ENCODE peak calls at places on chromosome 18, in nine cellular contexts. One of them, this sample, is unnamed.

GRCh38 chr18:23277399-23277798 is 142.1 kb downstream of the CABLES1 start:
- DNase-seq in dermis microvascular lymphatic vessel endothelial cell: no peak
- DNase-seq in non-pigmented ciliary epithelial cell: no peak
- DNase-seq in CD4-positive, CD25-positive, alpha-beta regulatory T cell: no peak
- DNase-seq in endothelial cell of umbilical vein: no peak
- DNase-seq in effector memory CD8-positive, alpha-beta T cell: no peak
- DNase-seq in psoas muscle: no peak
- DNase-seq in AG08395: no peak
- DNase-seq in T-helper 2 cell: no peak
- DNase-seq in this sample: no peak

GRCh38 chr18:62877448-62878221 is 162.3 kb downstream of the PHLPP1 start:
- DNase-seq in dermis microvascular lymphatic vessel endothelial cell: no peak
- DNase-seq in non-pigmented ciliary epithelial cell: no peak
- DNase-seq in CD4-positive, CD25-positive, alpha-beta regulatory T cell: no peak
- DNase-seq in endothelial cell of umbilical vein: peak
- DNase-seq in effector memory CD8-positive, alpha-beta T cell: no peak
- DNase-seq in psoas muscle: no peak
- DNase-seq in AG08395: peak
- DNase-seq in T-helper 2 cell: no peak
- DNase-seq in this sample: no peak

GRCh38 chr18:35998967-35999366 is 26.5 kb downstream of the RMP24 start:
- DNase-seq in dermis microvascular lymphatic vessel endothelial cell: no peak
- DNase-seq in non-pigmented ciliary epithelial cell: no peak
- DNase-seq in CD4-positive, CD25-positive, alpha-beta regulatory T cell: no peak
- DNase-seq in endothelial cell of umbilical vein: peak
- DNase-seq in effector memory CD8-positive, alpha-beta T cell: no peak
- DNase-seq in psoas muscle: no peak
- DNase-seq in AG08395: no peak
- DNase-seq in T-helper 2 cell: no peak
- DNase-seq in this sample: no peak

GRCh38 chr18:79788096-79789085 is 9.3 kb upstream of the KCNG2 start:
- DNase-seq in dermis microvascular lymphatic vessel endothelial cell: no peak
- DNase-seq in non-pigmented ciliary epithelial cell: no peak
- DNase-seq in CD4-positive, CD25-positive, alpha-beta regulatory T cell: no peak
- DNase-seq in endothelial cell of umbilical vein: no peak
- DNase-seq in effector memory CD8-positive, alpha-beta T cell: no peak
- DNase-seq in psoas muscle: peak
- DNase-seq in AG08395: no peak
- DNase-seq in T-helper 2 cell: no peak
- DNase-seq in this sample: no peak

GRCh38 chr18:22465859-22466602 is 48.3 kb upstream of the CTAGE1 start:
- DNase-seq in dermis microvascular lymphatic vessel endothelial cell: peak
- DNase-seq in non-pigmented ciliary epithelial cell: peak
- DNase-seq in CD4-positive, CD25-positive, alpha-beta regulatory T cell: no peak
- DNase-seq in endothelial cell of umbilical vein: peak
- DNase-seq in effector memory CD8-positive, alpha-beta T cell: peak
- DNase-seq in psoas muscle: no peak
- DNase-seq in AG08395: peak
- DNase-seq in T-helper 2 cell: peak
- DNase-seq in this sample: no peak

GRCh38 chr18:54916507-54916906 is 42.8 kb downstream of the CCDC68 start:
- DNase-seq in dermis microvascular lymphatic vessel endothelial cell: no peak
- DNase-seq in non-pigmented ciliary epithelial cell: no peak
- DNase-seq in CD4-positive, CD25-positive, alpha-beta regulatory T cell: no peak
- DNase-seq in endothelial cell of umbilical vein: no peak
- DNase-seq in effector memory CD8-positive, alpha-beta T cell: no peak
- DNase-seq in psoas muscle: no peak
- DNase-seq in AG08395: no peak
- DNase-seq in T-helper 2 cell: no peak
- DNase-seq in this sample: no peak

GRCh38 chr18:8787764-8788163 is 82.4 kb downstream of the MTCL1 start:
- DNase-seq in dermis microvascular lymphatic vessel endothelial cell: no peak
- DNase-seq in non-pigmented ciliary epithelial cell: no peak
- DNase-seq in CD4-positive, CD25-positive, alpha-beta regulatory T cell: no peak
- DNase-seq in endothelial cell of umbilical vein: no peak
- DNase-seq in effector memory CD8-positive, alpha-beta T cell: no peak
- DNase-seq in psoas muscle: no peak
- DNase-seq in AG08395: no peak
- DNase-seq in T-helper 2 cell: no peak
- DNase-seq in this sample: no peak

GRCh38 chr18:13006731-13007550 is 15.8 kb downstream of the CEP192 start:
- DNase-seq in dermis microvascular lymphatic vessel endothelial cell: no peak
- DNase-seq in non-pigmented ciliary epithelial cell: no peak
- DNase-seq in CD4-positive, CD25-positive, alpha-beta regulatory T cell: no peak
- DNase-seq in endothelial cell of umbilical vein: no peak
- DNase-seq in effector memory CD8-positive, alpha-beta T cell: no peak
- DNase-seq in psoas muscle: no peak
- DNase-seq in AG08395: peak
- DNase-seq in T-helper 2 cell: no peak
- DNase-seq in this sample: no peak

GRCh38 chr18:56789004-56789888 is 138.1 kb downstream of the WDR7 start:
- DNase-seq in dermis microvascular lymphatic vessel endothelial cell: no peak
- DNase-seq in non-pigmented ciliary epithelial cell: no peak
- DNase-seq in CD4-positive, CD25-positive, alpha-beta regulatory T cell: peak
- DNase-seq in endothelial cell of umbilical vein: peak
- DNase-seq in effector memory CD8-positive, alpha-beta T cell: no peak
- DNase-seq in psoas muscle: peak
- DNase-seq in AG08395: peak
- DNase-seq in T-helper 2 cell: no peak
- DNase-seq in this sample: no peak

GRCh38 chr18:30658306-30658705 is 384.2 kb downstream of the DSC3 start:
- DNase-seq in dermis microvascular lymphatic vessel endothelial cell: no peak
- DNase-seq in non-pigmented ciliary epithelial cell: no peak
- DNase-seq in CD4-positive, CD25-positive, alpha-beta regulatory T cell: no peak
- DNase-seq in endothelial cell of umbilical vein: no peak
- DNase-seq in effector memory CD8-positive, alpha-beta T cell: no peak
- DNase-seq in psoas muscle: no peak
- DNase-seq in AG08395: no peak
- DNase-seq in T-helper 2 cell: no peak
- DNase-seq in this sample: no peak

GRCh38 chr18:40055262-40055661 is 1899.8 kb upstream of the PIK3C3 start:
- DNase-seq in dermis microvascular lymphatic vessel endothelial cell: no peak
- DNase-seq in non-pigmented ciliary epithelial cell: no peak
- DNase-seq in CD4-positive, CD25-positive, alpha-beta regulatory T cell: no peak
- DNase-seq in endothelial cell of umbilical vein: no peak
- DNase-seq in effector memory CD8-positive, alpha-beta T cell: no peak
- DNase-seq in psoas muscle: no peak
- DNase-seq in AG08395: no peak
- DNase-seq in T-helper 2 cell: no peak
- DNase-seq in this sample: no peak

GRCh38 chr18:79615091-79615490 is 64.5 kb upstream of the CTDP1 start:
- DNase-seq in dermis microvascular lymphatic vessel endothelial cell: no peak
- DNase-seq in non-pigmented ciliary epithelial cell: no peak
- DNase-seq in CD4-positive, CD25-positive, alpha-beta regulatory T cell: no peak
- DNase-seq in endothelial cell of umbilical vein: no peak
- DNase-seq in effector memory CD8-positive, alpha-beta T cell: no peak
- DNase-seq in psoas muscle: peak
- DNase-seq in AG08395: no peak
- DNase-seq in T-helper 2 cell: no peak
- DNase-seq in this sample: no peak

GRCh38 chr18:75201936-75202335 is 7.0 kb downstream of the PTGR3 start:
- DNase-seq in dermis microvascular lymphatic vessel endothelial cell: no peak
- DNase-seq in non-pigmented ciliary epithelial cell: no peak
- DNase-seq in CD4-positive, CD25-positive, alpha-beta regulatory T cell: no peak
- DNase-seq in endothelial cell of umbilical vein: no peak
- DNase-seq in effector memory CD8-positive, alpha-beta T cell: no peak
- DNase-seq in psoas muscle: peak
- DNase-seq in AG08395: no peak
- DNase-seq in T-helper 2 cell: no peak
- DNase-seq in this sample: no peak

GRCh38 chr18:45793295-45793965 is 32.0 kb upstream of the SIGLEC15 start:
- DNase-seq in dermis microvascular lymphatic vessel endothelial cell: no peak
- DNase-seq in non-pigmented ciliary epithelial cell: peak
- DNase-seq in CD4-positive, CD25-positive, alpha-beta regulatory T cell: no peak
- DNase-seq in endothelial cell of umbilical vein: no peak
- DNase-seq in effector memory CD8-positive, alpha-beta T cell: no peak
- DNase-seq in psoas muscle: no peak
- DNase-seq in AG08395: peak
- DNase-seq in T-helper 2 cell: no peak
- DNase-seq in this sample: no peak

GRCh38 chr18:944440-944839 is 39.8 kb downstream of the ADCYAP1 start:
- DNase-seq in dermis microvascular lymphatic vessel endothelial cell: no peak
- DNase-seq in non-pigmented ciliary epithelial cell: peak
- DNase-seq in CD4-positive, CD25-positive, alpha-beta regulatory T cell: no peak
- DNase-seq in endothelial cell of umbilical vein: no peak
- DNase-seq in effector memory CD8-positive, alpha-beta T cell: no peak
- DNase-seq in psoas muscle: no peak
- DNase-seq in AG08395: peak
- DNase-seq in T-helper 2 cell: no peak
- DNase-seq in this sample: no peak

GRCh38 chr18:10006261-10006903 is 92.6 kb downstream of the VAPA start:
- DNase-seq in dermis microvascular lymphatic vessel endothelial cell: peak
- DNase-seq in non-pigmented ciliary epithelial cell: no peak
- DNase-seq in CD4-positive, CD25-positive, alpha-beta regulatory T cell: no peak
- DNase-seq in endothelial cell of umbilical vein: peak
- DNase-seq in effector memory CD8-positive, alpha-beta T cell: no peak
- DNase-seq in psoas muscle: no peak
- DNase-seq in AG08395: peak
- DNase-seq in T-helper 2 cell: no peak
- DNase-seq in this sample: no peak

GRCh38 chr18:8718401-8718913 is 13.1 kb downstream of the MTCL1 start:
- DNase-seq in dermis microvascular lymphatic vessel endothelial cell: no peak
- DNase-seq in non-pigmented ciliary epithelial cell: no peak
- DNase-seq in CD4-positive, CD25-positive, alpha-beta regulatory T cell: no peak
- DNase-seq in endothelial cell of umbilical vein: no peak
- DNase-seq in effector memory CD8-positive, alpha-beta T cell: no peak
- DNase-seq in psoas muscle: no peak
- DNase-seq in AG08395: no peak
- DNase-seq in T-helper 2 cell: no peak
- DNase-seq in this sample: no peak

GRCh38 chr18:46067431-46068007 is 4.5 kb downstream of the PSTPIP2 start:
- DNase-seq in dermis microvascular lymphatic vessel endothelial cell: peak
- DNase-seq in non-pigmented ciliary epithelial cell: no peak
- DNase-seq in CD4-positive, CD25-positive, alpha-beta regulatory T cell: no peak
- DNase-seq in endothelial cell of umbilical vein: peak
- DNase-seq in effector memory CD8-positive, alpha-beta T cell: no peak
- DNase-seq in psoas muscle: no peak
- DNase-seq in AG08395: no peak
- DNase-seq in T-helper 2 cell: no peak
- DNase-seq in this sample: no peak

GRCh38 chr18:25786778-25787177 is 303.6 kb downstream of the SS18 start:
- DNase-seq in dermis microvascular lymphatic vessel endothelial cell: no peak
- DNase-seq in non-pigmented ciliary epithelial cell: peak
- DNase-seq in CD4-positive, CD25-positive, alpha-beta regulatory T cell: no peak
- DNase-seq in endothelial cell of umbilical vein: no peak
- DNase-seq in effector memory CD8-positive, alpha-beta T cell: no peak
- DNase-seq in psoas muscle: no peak
- DNase-seq in AG08395: peak
- DNase-seq in T-helper 2 cell: no peak
- DNase-seq in this sample: no peak

GRCh38 chr18:47184419-47185050 is 8.4 kb upstream of the IER3IP1 start:
- DNase-seq in dermis microvascular lymphatic vessel endothelial cell: peak
- DNase-seq in non-pigmented ciliary epithelial cell: no peak
- DNase-seq in CD4-positive, CD25-positive, alpha-beta regulatory T cell: peak
- DNase-seq in endothelial cell of umbilical vein: peak
- DNase-seq in effector memory CD8-positive, alpha-beta T cell: no peak
- DNase-seq in psoas muscle: no peak
- DNase-seq in AG08395: no peak
- DNase-seq in T-helper 2 cell: no peak
- DNase-seq in this sample: no peak

GRCh38 chr18:6777509-6777908 is 48.0 kb downstream of the ARHGAP28 start:
- DNase-seq in dermis microvascular lymphatic vessel endothelial cell: no peak
- DNase-seq in non-pigmented ciliary epithelial cell: no peak
- DNase-seq in CD4-positive, CD25-positive, alpha-beta regulatory T cell: no peak
- DNase-seq in endothelial cell of umbilical vein: no peak
- DNase-seq in effector memory CD8-positive, alpha-beta T cell: no peak
- DNase-seq in psoas muscle: no peak
- DNase-seq in AG08395: no peak
- DNase-seq in T-helper 2 cell: no peak
- DNase-seq in this sample: no peak

GRCh38 chr18:24544141-24544498 is 83.7 kb downstream of the HRH4 start:
- DNase-seq in dermis microvascular lymphatic vessel endothelial cell: peak
- DNase-seq in non-pigmented ciliary epithelial cell: no peak
- DNase-seq in CD4-positive, CD25-positive, alpha-beta regulatory T cell: no peak
- DNase-seq in endothelial cell of umbilical vein: peak
- DNase-seq in effector memory CD8-positive, alpha-beta T cell: no peak
- DNase-seq in psoas muscle: no peak
- DNase-seq in AG08395: peak
- DNase-seq in T-helper 2 cell: no peak
- DNase-seq in this sample: no peak

GRCh38 chr18:7755753-7756475 is 188.8 kb downstream of the PTPRM start:
- DNase-seq in dermis microvascular lymphatic vessel endothelial cell: peak
- DNase-seq in non-pigmented ciliary epithelial cell: no peak
- DNase-seq in CD4-positive, CD25-positive, alpha-beta regulatory T cell: no peak
- DNase-seq in endothelial cell of umbilical vein: peak
- DNase-seq in effector memory CD8-positive, alpha-beta T cell: no peak
- DNase-seq in psoas muscle: no peak
- DNase-seq in AG08395: peak
- DNase-seq in T-helper 2 cell: no peak
- DNase-seq in this sample: no peak

GRCh38 chr18:26327062-26327461 is 100.8 kb downstream of the TAF4B start:
- DNase-seq in dermis microvascular lymphatic vessel endothelial cell: no peak
- DNase-seq in non-pigmented ciliary epithelial cell: no peak
- DNase-seq in CD4-positive, CD25-positive, alpha-beta regulatory T cell: no peak
- DNase-seq in endothelial cell of umbilical vein: no peak
- DNase-seq in effector memory CD8-positive, alpha-beta T cell: no peak
- DNase-seq in psoas muscle: no peak
- DNase-seq in AG08395: no peak
- DNase-seq in T-helper 2 cell: no peak
- DNase-seq in this sample: no peak

GRCh38 chr18:65753520-65753919 is 2.7 kb downstream of the CDH7 start:
- DNase-seq in dermis microvascular lymphatic vessel endothelial cell: no peak
- DNase-seq in non-pigmented ciliary epithelial cell: no peak
- DNase-seq in CD4-positive, CD25-positive, alpha-beta regulatory T cell: no peak
- DNase-seq in endothelial cell of umbilical vein: no peak
- DNase-seq in effector memory CD8-positive, alpha-beta T cell: no peak
- DNase-seq in psoas muscle: no peak
- DNase-seq in AG08395: no peak
- DNase-seq in T-helper 2 cell: no peak
- DNase-seq in this sample: no peak

GRCh38 chr18:69400253-69400975 is at the start of gene DOK6:
- DNase-seq in dermis microvascular lymphatic vessel endothelial cell: peak
- DNase-seq in non-pigmented ciliary epithelial cell: peak
- DNase-seq in CD4-positive, CD25-positive, alpha-beta regulatory T cell: no peak
- DNase-seq in endothelial cell of umbilical vein: peak
- DNase-seq in effector memory CD8-positive, alpha-beta T cell: no peak
- DNase-seq in psoas muscle: peak
- DNase-seq in AG08395: peak
- DNase-seq in T-helper 2 cell: no peak
- DNase-seq in this sample: no peak

GRCh38 chr18:58863539-58864145 is 1.0 kb upstream of the ZNF532 start:
- DNase-seq in dermis microvascular lymphatic vessel endothelial cell: no peak
- DNase-seq in non-pigmented ciliary epithelial cell: no peak
- DNase-seq in CD4-positive, CD25-positive, alpha-beta regulatory T cell: peak
- DNase-seq in endothelial cell of umbilical vein: peak
- DNase-seq in effector memory CD8-positive, alpha-beta T cell: peak
- DNase-seq in psoas muscle: peak
- DNase-seq in AG08395: peak
- DNase-seq in T-helper 2 cell: peak
- DNase-seq in this sample: no peak

GRCh38 chr18:25291150-25291549 is 60.8 kb downstream of the ZNF521 start:
- DNase-seq in dermis microvascular lymphatic vessel endothelial cell: no peak
- DNase-seq in non-pigmented ciliary epithelial cell: no peak
- DNase-seq in CD4-positive, CD25-positive, alpha-beta regulatory T cell: no peak
- DNase-seq in endothelial cell of umbilical vein: no peak
- DNase-seq in effector memory CD8-positive, alpha-beta T cell: no peak
- DNase-seq in psoas muscle: no peak
- DNase-seq in AG08395: no peak
- DNase-seq in T-helper 2 cell: no peak
- DNase-seq in this sample: no peak

GRCh38 chr18:35112696-35113095 is 71.5 kb downstream of the MAPRE2 start:
- DNase-seq in dermis microvascular lymphatic vessel endothelial cell: no peak
- DNase-seq in non-pigmented ciliary epithelial cell: no peak
- DNase-seq in CD4-positive, CD25-positive, alpha-beta regulatory T cell: no peak
- DNase-seq in endothelial cell of umbilical vein: no peak
- DNase-seq in effector memory CD8-positive, alpha-beta T cell: no peak
- DNase-seq in psoas muscle: no peak
- DNase-seq in AG08395: no peak
- DNase-seq in T-helper 2 cell: no peak
- DNase-seq in this sample: no peak

GRCh38 chr18:13436596-13436995 is 218.0 kb downstream of the LDLRAD4 start:
- DNase-seq in dermis microvascular lymphatic vessel endothelial cell: no peak
- DNase-seq in non-pigmented ciliary epithelial cell: no peak
- DNase-seq in CD4-positive, CD25-positive, alpha-beta regulatory T cell: peak
- DNase-seq in endothelial cell of umbilical vein: no peak
- DNase-seq in effector memory CD8-positive, alpha-beta T cell: peak
- DNase-seq in psoas muscle: no peak
- DNase-seq in AG08395: no peak
- DNase-seq in T-helper 2 cell: peak
- DNase-seq in this sample: no peak

GRCh38 chr18:48361801-48362200 is 47.4 kb downstream of the ZBTB7C start:
- DNase-seq in dermis microvascular lymphatic vessel endothelial cell: no peak
- DNase-seq in non-pigmented ciliary epithelial cell: no peak
- DNase-seq in CD4-positive, CD25-positive, alpha-beta regulatory T cell: no peak
- DNase-seq in endothelial cell of umbilical vein: no peak
- DNase-seq in effector memory CD8-positive, alpha-beta T cell: no peak
- DNase-seq in psoas muscle: no peak
- DNase-seq in AG08395: no peak
- DNase-seq in T-helper 2 cell: no peak
- DNase-seq in this sample: no peak